ENCODE peak calls at places on chromosomes 1 and 21, in seven cellular contexts. Y is AG10803, L is fibroblast of the aortic adventitia, J is pancreas, O is GM06990, S is nephron progenitor cell, R is fibroblast of mammary gland. H is an unnamed sample.

GRCh38 chr1:82829527-82829926 is 1028.8 kb downstream of the ADGRL2 start:
- DNase-seq in S (no peak), Y (no peak), O (no peak), R (no peak), J (no peak), L (no peak), H (no peak)

GRCh38 chr1:60987904-60988303 is 94.5 kb upstream of the NFIA start:
- DNase-seq in L (no peak), O (no peak), S (no peak), R (no peak), J (no peak), Y (no peak), H (no peak)

GRCh38 chr1:35557118-35557610 is at the start of gene KIAA0319L:
- DNase-seq in R (no peak), J (peak; percentile 89), Y (peak; percentile 35), O (no peak), L (no peak), S (peak; percentile 84), H (no peak)

GRCh38 chr1:230136453-230137327 is 69.7 kb downstream of the GALNT2 start:
- DNase-seq in S (no peak), R (peak; percentile 25), O (no peak), Y (no peak), J (no peak), L (no peak), H (no peak)

GRCh38 chr1:165856606-165857005 is 29.2 kb downstream of the UCK2 start:
- DNase-seq in S (no peak), Y (no peak), O (no peak), L (no peak), J (no peak), R (no peak), H (no peak)

GRCh38 chr1:72547412-72547811 is 265.1 kb upstream of the NEGR1 start:
- DNase-seq in J (no peak), S (no peak), Y (peak; percentile 4), L (peak; percentile 5), O (no peak), R (peak; percentile 40), H (no peak)

GRCh38 chr1:66916320-66916719 is 8.3 kb downstream of the DNAI4 start:
- DNase-seq in J (no peak), O (no peak), L (peak; percentile 59), S (no peak), Y (peak; percentile 48), R (peak; percentile 33), H (no peak)

GRCh38 chr1:199082778-199083389 is 444.0 kb downstream of the PTPRC start:
- DNase-seq in R (no peak), J (no peak), L (no peak), O (no peak), Y (no peak), S (no peak), H (no peak)

GRCh38 chr1:204320413-204320812 is 39.3 kb downstream of the PLEKHA6 start:
- DNase-seq in J (no peak), R (peak; percentile 70), O (no peak), L (peak; percentile 88), Y (peak; percentile 72), S (no peak), H (no peak)

GRCh38 chr1:17419626-17420328 is 19.7 kb downstream of the RCC2 start:
- DNase-seq in Y (peak; percentile 34), S (peak; percentile 84), L (peak; percentile 45), R (peak; percentile 51), J (no peak), O (peak; percentile 61), H (peak; percentile 75)

GRCh38 chr1:10324627-10325026 is 74.2 kb upstream of the PGD start:
- DNase-seq in S (no peak), J (no peak), O (no peak), L (no peak), R (no peak), Y (no peak), H (no peak)

GRCh38 chr21:34870246-34870645 is 178.9 kb downstream of the RUNX1 start:
- DNase-seq in L (no peak), O (no peak), R (no peak), S (no peak), Y (no peak), J (no peak), H (no peak)

GRCh38 chr1:79845951-79846350 is 839.4 kb upstream of the ADGRL4 start:
- DNase-seq in R (peak; percentile 53), L (peak; percentile 47), J (no peak), Y (peak; percentile 4), O (no peak), S (no peak), H (no peak)

GRCh38 chr1:36941579-36941978 is 92.7 kb downstream of the GRIK3 start:
- DNase-seq in Y (no peak), O (no peak), L (no peak), S (no peak), R (no peak), J (no peak), H (no peak)

GRCh38 chr1:110737206-110737605 is 62.5 kb upstream of the KCNA3 start:
- DNase-seq in L (no peak), O (no peak), J (no peak), Y (no peak), R (no peak), S (no peak), H (no peak)

GRCh38 chr1:110728388-110728787 is 53.6 kb upstream of the KCNA3 start:
- DNase-seq in R (no peak), Y (no peak), L (no peak), O (no peak), J (no peak), S (no peak), H (no peak)

DNA sequence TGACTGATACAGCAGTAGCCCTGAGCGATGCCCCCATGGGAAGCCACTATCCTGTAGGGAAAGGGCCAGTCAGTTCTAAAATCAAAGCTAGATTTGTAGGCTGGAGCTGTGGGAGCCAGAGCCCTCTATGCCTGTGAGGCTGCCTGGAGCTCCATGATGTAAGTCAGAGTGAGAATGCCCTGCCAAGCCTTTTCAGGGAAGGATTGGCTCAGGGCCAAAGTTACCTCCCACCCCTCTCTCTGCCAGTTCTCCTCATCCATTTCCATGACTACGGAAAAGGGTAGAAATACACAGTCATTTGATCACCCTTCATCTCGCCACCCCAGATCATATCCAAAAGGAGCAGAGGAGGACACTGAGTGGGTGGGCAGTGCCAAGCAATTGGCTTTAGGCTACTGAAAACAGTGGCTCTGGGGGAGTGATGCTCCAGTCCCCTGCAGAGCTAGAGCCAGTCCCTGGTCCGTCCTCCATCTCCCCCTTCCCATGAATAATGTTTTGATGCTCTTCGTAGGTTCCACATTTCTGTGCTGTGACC is 59.5 kb upstream of the KCNA3 start:
- DNase-seq in L (no peak), R (no peak), Y (no peak), O (no peak), S (no peak), J (no peak), H (no peak)
- TF ChIP-seq CTCF in L (no peak), R (no peak), Y (no peak), O (no peak), S (no peak), J (no peak), H (no peak)

GRCh38 chr1:68162761-68163160 is 69.6 kb downstream of the WLS start:
- DNase-seq in J (no peak), Y (no peak), L (no peak), S (peak; percentile 10), O (no peak), R (no peak), H (no peak)
- TF ChIP-seq CTCF in J (no peak), Y (no peak), L (peak; percentile 17), S (peak; percentile 8), O (no peak), R (peak; percentile 17), H (no peak)

GRCh38 chr1:245220381-245220985 is 65.7 kb downstream of the KIF26B start:
- DNase-seq in L (no peak), Y (peak; percentile 59), O (no peak), R (no peak), S (peak; percentile 19), J (no peak), H (no peak)

GRCh38 chr1:245229051-245229450 is 74.3 kb downstream of the KIF26B start:
- DNase-seq in O (no peak), R (no peak), L (no peak), S (no peak), J (no peak), Y (no peak), H (no peak)

GRCh38 chr1:245222931-245223330 is 68.1 kb downstream of the KIF26B start:
- DNase-seq in Y (no peak), S (no peak), J (no peak), R (no peak), O (no peak), L (no peak), H (no peak)

GRCh38 chr1:245225267-245225666 is 70.5 kb downstream of the KIF26B start:
- DNase-seq in L (peak; percentile 32), J (no peak), Y (peak; percentile 33), R (peak; percentile 24), S (no peak), O (no peak), H (no peak)

GRCh38 chr1:245225709-245226464 is 71.1 kb downstream of the KIF26B start:
- DNase-seq in O (no peak), L (no peak), S (no peak), J (no peak), Y (no peak), R (no peak), H (no peak)
- TF ChIP-seq CTCF in O (no peak), L (no peak), S (no peak), J (no peak), Y (no peak), R (no peak), H (no peak)

DNA sequence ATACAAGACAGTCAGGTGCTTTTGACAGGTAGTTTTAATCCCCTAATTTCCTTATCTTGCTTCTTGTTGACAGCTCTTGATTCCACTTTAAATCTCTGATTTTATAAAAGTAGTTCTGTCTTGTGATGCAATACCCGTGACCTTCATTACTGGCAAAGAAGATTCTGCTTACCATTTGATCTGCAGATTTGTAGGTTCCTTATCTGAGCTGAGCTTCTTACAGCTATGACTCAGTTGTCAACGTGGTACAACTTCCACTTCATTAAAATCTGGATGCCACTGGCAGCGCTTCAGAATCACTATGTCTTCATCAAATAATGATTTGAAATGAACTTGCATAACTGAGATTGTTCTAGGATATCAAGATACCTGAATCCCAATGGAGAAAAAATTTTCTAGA is 543.6 kb upstream of the B3GALT2 start:
- DNase-seq in J (no peak), Y (no peak), R (no peak), S (no peak), L (peak; percentile 24), O (no peak), H (no peak)
- TF ChIP-seq CTCF in J (no peak), Y (no peak), R (no peak), S (no peak), L (no peak), O (no peak), H (no peak)

DNA sequence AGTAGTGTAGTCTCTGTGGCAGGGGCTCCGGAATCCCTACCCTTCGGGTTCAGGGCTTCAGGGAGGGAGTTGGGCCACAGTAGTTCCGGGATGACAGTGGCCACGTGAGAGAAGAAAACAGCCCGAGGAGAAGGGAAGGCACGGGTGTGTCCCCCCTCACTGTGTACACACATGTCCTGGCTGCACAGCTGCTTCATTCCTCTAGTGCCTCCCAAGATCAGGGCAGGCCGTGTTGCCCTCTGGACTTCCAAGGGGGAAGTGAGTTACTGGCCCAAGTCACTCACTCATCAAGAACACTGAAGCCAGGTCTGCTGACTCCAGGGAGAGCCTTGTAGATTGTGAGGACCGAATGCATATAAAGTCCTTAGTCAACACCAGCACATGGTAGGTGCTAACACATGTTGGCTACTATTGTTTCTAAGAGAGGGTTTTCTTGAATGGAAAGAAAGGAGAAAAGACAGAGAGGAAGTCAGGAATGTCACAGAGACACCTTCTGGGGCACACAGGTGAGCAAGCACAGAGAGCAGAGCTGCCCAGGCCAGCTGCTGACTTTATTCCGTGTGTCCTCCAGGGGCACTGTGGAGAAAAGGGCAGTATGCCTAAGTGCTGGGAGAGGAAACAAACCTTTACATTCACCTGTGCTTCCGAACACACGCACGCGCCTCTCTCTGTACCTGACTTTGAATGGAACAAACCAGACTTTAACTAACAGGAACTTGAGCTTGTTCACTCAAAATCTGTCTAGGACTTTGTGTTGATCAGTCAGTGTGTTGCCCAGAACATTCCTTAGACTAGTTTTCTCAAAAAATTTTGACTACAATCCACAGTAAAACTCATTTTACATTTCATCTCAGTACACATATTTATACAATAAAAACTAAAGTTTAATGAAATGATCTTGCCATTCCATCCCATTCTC is 40.0 kb downstream of the LHX4 start:
- DNase-seq in R (no peak), J (peak; percentile 24), L (no peak), Y (no peak), O (no peak), S (no peak), H (no peak)
- TF ChIP-seq CTCF in R (peak; percentile 29), J (no peak), L (peak; percentile 33), Y (peak; percentile 35), O (peak; percentile 39), S (peak; percentile 8), H (no peak)